ENCODE peak calls at places on chromosomes 4 and X, in seven cellular contexts. One of them, this sample, is unnamed.
A peak's percentile ranks its signal among the peaks of the same experiment; 100 is the strongest.

GRCh38 chr4:56217383-56217890 is 169.9 kb downstream of the AASDH start:
- DNase-seq in naive thymus-derived CD4-positive, alpha-beta T cell: no peak
- DNase-seq in H9: no peak
- DNase-seq in astrocyte: no peak
- DNase-seq in naive B cell: no peak
- DNase-seq in AML-193: no peak
- DNase-seq in NCI-H2171 treated with DMSO at 0.1 percent for 48 hours: no peak
- DNase-seq in this sample: no peak

GRCh38 chrX:39418132-39418935 is 617.1 kb downstream of the MID1IP1 start:
- DNase-seq in naive thymus-derived CD4-positive, alpha-beta T cell: peak; percentile 5
- DNase-seq in H9: no peak
- DNase-seq in astrocyte: peak; percentile 6
- DNase-seq in naive B cell: no peak
- DNase-seq in AML-193: no peak
- DNase-seq in NCI-H2171 treated with DMSO at 0.1 percent for 48 hours: no peak
- DNase-seq in this sample: no peak

GRCh38 chrX:34918091-34918736 is 24.4 kb upstream of the FAM47B start:
- DNase-seq in naive thymus-derived CD4-positive, alpha-beta T cell: no peak
- DNase-seq in H9: no peak
- DNase-seq in astrocyte: peak; percentile 44
- DNase-seq in naive B cell: no peak
- DNase-seq in AML-193: no peak
- DNase-seq in NCI-H2171 treated with DMSO at 0.1 percent for 48 hours: no peak
- DNase-seq in this sample: no peak

GRCh38 chr4:148170408-148171385 is 271.5 kb downstream of the NR3C2 start:
- DNase-seq in naive thymus-derived CD4-positive, alpha-beta T cell: no peak
- DNase-seq in H9: no peak
- DNase-seq in astrocyte: no peak
- DNase-seq in naive B cell: no peak
- DNase-seq in AML-193: no peak
- DNase-seq in NCI-H2171 treated with DMSO at 0.1 percent for 48 hours: no peak
- DNase-seq in this sample: no peak

GRCh38 chr4:63105839-63106238 is 1303.4 kb downstream of the TECRL start:
- DNase-seq in naive thymus-derived CD4-positive, alpha-beta T cell: no peak
- DNase-seq in H9: peak; percentile 26
- DNase-seq in astrocyte: no peak
- DNase-seq in naive B cell: no peak
- DNase-seq in AML-193: no peak
- DNase-seq in NCI-H2171 treated with DMSO at 0.1 percent for 48 hours: no peak
- DNase-seq in this sample: no peak

GRCh38 chr4:113260671-113261070 is 211.2 kb downstream of the ANK2 start:
- DNase-seq in naive thymus-derived CD4-positive, alpha-beta T cell: no peak
- DNase-seq in H9: no peak
- DNase-seq in astrocyte: no peak
- DNase-seq in naive B cell: no peak
- DNase-seq in AML-193: no peak
- DNase-seq in NCI-H2171 treated with DMSO at 0.1 percent for 48 hours: no peak
- DNase-seq in this sample: peak; percentile 24

GRCh38 chr4:149999485-150000074 is 78.7 kb upstream of the DCLK2 start:
- DNase-seq in naive thymus-derived CD4-positive, alpha-beta T cell: no peak
- DNase-seq in H9: no peak
- DNase-seq in astrocyte: peak; percentile 73
- DNase-seq in naive B cell: peak; percentile 27
- DNase-seq in AML-193: peak; percentile 26
- DNase-seq in NCI-H2171 treated with DMSO at 0.1 percent for 48 hours: peak; percentile 49
- DNase-seq in this sample: no peak

GRCh38 chr4:38610844-38611550 is 53.0 kb upstream of the KLF3 start:
- DNase-seq in naive thymus-derived CD4-positive, alpha-beta T cell: no peak
- DNase-seq in H9: no peak
- DNase-seq in astrocyte: no peak
- DNase-seq in naive B cell: no peak
- DNase-seq in AML-193: no peak
- DNase-seq in NCI-H2171 treated with DMSO at 0.1 percent for 48 hours: no peak
- DNase-seq in this sample: no peak

GRCh38 chr4:1866095-1866755 is 5.0 kb upstream of the NSD2 start:
- DNase-seq in naive thymus-derived CD4-positive, alpha-beta T cell: no peak
- DNase-seq in H9: no peak
- DNase-seq in astrocyte: no peak
- DNase-seq in naive B cell: no peak
- DNase-seq in AML-193: no peak
- DNase-seq in NCI-H2171 treated with DMSO at 0.1 percent for 48 hours: peak; percentile 61
- DNase-seq in this sample: no peak

GRCh38 chrX:13376857-13377441 is 57.1 kb upstream of the ATXN3L start:
- DNase-seq in naive thymus-derived CD4-positive, alpha-beta T cell: no peak
- DNase-seq in H9: no peak
- DNase-seq in astrocyte: peak; percentile 98
- DNase-seq in naive B cell: no peak
- DNase-seq in AML-193: no peak
- DNase-seq in NCI-H2171 treated with DMSO at 0.1 percent for 48 hours: peak; percentile 91
- DNase-seq in this sample: peak; percentile 77

GRCh38 chrX:78139160-78140123 is at the start of gene TAF9B:
- DNase-seq in naive thymus-derived CD4-positive, alpha-beta T cell: peak; percentile 79
- DNase-seq in H9: peak; percentile 88
- DNase-seq in astrocyte: peak; percentile 59
- DNase-seq in naive B cell: peak; percentile 72
- DNase-seq in AML-193: peak; percentile 44
- DNase-seq in NCI-H2171 treated with DMSO at 0.1 percent for 48 hours: peak; percentile 80
- DNase-seq in this sample: peak; percentile 46

GRCh38 chr4:75997946-75998345 is 7.2 kb upstream of the SDAD1 start:
- DNase-seq in naive thymus-derived CD4-positive, alpha-beta T cell: no peak
- DNase-seq in H9: no peak
- DNase-seq in astrocyte: no peak
- DNase-seq in naive B cell: no peak
- DNase-seq in AML-193: no peak
- DNase-seq in NCI-H2171 treated with DMSO at 0.1 percent for 48 hours: no peak
- DNase-seq in this sample: no peak

GRCh38 chrX:79369871-79370270 is 2.7 kb upstream of the ITM2A start:
- DNase-seq in naive thymus-derived CD4-positive, alpha-beta T cell: no peak
- DNase-seq in H9: no peak
- DNase-seq in astrocyte: no peak
- DNase-seq in naive B cell: no peak
- DNase-seq in AML-193: no peak
- DNase-seq in NCI-H2171 treated with DMSO at 0.1 percent for 48 hours: no peak
- DNase-seq in this sample: no peak

GRCh38 chrX:16788477-16788876 is 2.2 kb downstream of the TXLNG start:
- DNase-seq in naive thymus-derived CD4-positive, alpha-beta T cell: no peak
- DNase-seq in H9: no peak
- DNase-seq in astrocyte: no peak
- DNase-seq in naive B cell: no peak
- DNase-seq in AML-193: no peak
- DNase-seq in NCI-H2171 treated with DMSO at 0.1 percent for 48 hours: no peak
- DNase-seq in this sample: no peak

GRCh38 chr4:8831221-8832129 is 40.2 kb downstream of the HMX1 start:
- DNase-seq in naive thymus-derived CD4-positive, alpha-beta T cell: no peak
- DNase-seq in H9: no peak
- DNase-seq in astrocyte: no peak
- DNase-seq in naive B cell: no peak
- DNase-seq in AML-193: no peak
- DNase-seq in NCI-H2171 treated with DMSO at 0.1 percent for 48 hours: no peak
- DNase-seq in this sample: no peak

This sample was measured in HS-5.